ENCODE peak calls at places on chromosomes 6 and 20, in eight cellular contexts. E is IMR-90, H is psoas muscle, B is lung, Z is tibial nerve, T is spleen, V is testis, M is A549. K is an unnamed sample. For H3K4me1, the result is how much of the 10 kb centered on the place peaks cover.

GRCh38 chr6:169160855-169161560 is 92.6 kb downstream of the THBS2 start:
- DNase-seq in E (no peak), H (peak), B (peak), Z (no peak), T (no peak), V (no peak), M (no peak), K (no peak)

GRCh38 chr6:31762356-31762755 is at the start of gene SAPCD1:
- DNase-seq in E (no peak), H (no peak), B (no peak), Z (no peak), T (peak), V (no peak), M (no peak), K (no peak)

GRCh38 chr6:125985967-125986294 is 409 bp upstream of the TRMT11 start:
- DNase-seq in E (no peak), H (no peak), B (no peak), Z (no peak), T (no peak), V (no peak), M (no peak), K (no peak)

GRCh38 chr20:24235224-24235735 is 234.1 kb upstream of the SYNDIG1 start:
- DNase-seq in E (no peak), H (no peak), B (no peak), Z (no peak), T (no peak), V (no peak), M (no peak), K (no peak)

GRCh38 chr20:46406986-46407670 is 713 bp upstream of the ELMO2 start:
- DNase-seq in E (peak), H (peak), B (peak), Z (peak), T (peak), V (peak), M (no peak), K (peak)

GRCh38 chr20:59163641-59164530 is at the start of gene ZNF831:
- DNase-seq in E (no peak), H (no peak), B (no peak), Z (no peak), T (no peak), V (no peak), M (no peak), K (no peak)

GRCh38 chr6:127376685-127377084 is 33.3 kb upstream of the ECHDC1 start:
- DNase-seq in E (peak), H (no peak), B (no peak), Z (no peak), T (no peak), V (no peak), M (no peak), K (no peak)

GRCh38 chr6:105485456-105485855 is 82.6 kb upstream of the PREP start:
- DNase-seq in E (no peak), H (no peak), B (no peak), Z (no peak), T (no peak), V (no peak), M (no peak), K (no peak)

GRCh38 chr6:162533009-162533400 is 194.6 kb downstream of the PRKN start:
- DNase-seq in E (no peak), H (no peak), B (no peak), Z (no peak), T (no peak), V (no peak), M (no peak), K (no peak)

GRCh38 chr20:46767127-46767761 is 57.8 kb downstream of the SLC2A10 start:
- DNase-seq in E (peak), H (no peak), B (no peak), Z (no peak), T (no peak), V (peak), M (peak), K (no peak)

DNA sequence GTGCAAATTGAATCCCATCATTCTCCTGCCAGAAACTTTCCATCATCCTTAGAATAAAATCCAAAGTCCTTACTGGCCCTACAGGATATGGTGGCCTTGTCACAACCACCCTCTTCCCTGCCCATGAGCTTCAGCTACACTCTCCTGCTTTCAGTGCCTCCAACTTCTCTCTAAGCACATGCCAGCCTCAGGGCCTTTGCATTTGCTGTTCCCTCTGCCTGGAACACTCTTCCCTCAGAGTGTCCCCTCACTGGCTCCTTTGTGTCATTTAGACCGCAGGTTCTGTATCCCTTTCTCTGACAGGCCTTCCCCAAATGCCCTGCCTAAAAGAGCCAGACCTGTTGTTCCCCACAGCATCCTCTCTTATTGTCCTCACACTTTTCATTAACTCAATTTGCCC is 18.2 kb downstream of the HCK start:
- DNase-seq in E (no peak), H (no peak), B (no peak), Z (no peak), T (no peak), V (no peak), M (no peak), K (no peak)
- H3K4me1 ChIP-seq in E (under half), H (under half), B (under half), Z (under half), T (under half), V (under half), M (under half), K (under half)

DNA sequence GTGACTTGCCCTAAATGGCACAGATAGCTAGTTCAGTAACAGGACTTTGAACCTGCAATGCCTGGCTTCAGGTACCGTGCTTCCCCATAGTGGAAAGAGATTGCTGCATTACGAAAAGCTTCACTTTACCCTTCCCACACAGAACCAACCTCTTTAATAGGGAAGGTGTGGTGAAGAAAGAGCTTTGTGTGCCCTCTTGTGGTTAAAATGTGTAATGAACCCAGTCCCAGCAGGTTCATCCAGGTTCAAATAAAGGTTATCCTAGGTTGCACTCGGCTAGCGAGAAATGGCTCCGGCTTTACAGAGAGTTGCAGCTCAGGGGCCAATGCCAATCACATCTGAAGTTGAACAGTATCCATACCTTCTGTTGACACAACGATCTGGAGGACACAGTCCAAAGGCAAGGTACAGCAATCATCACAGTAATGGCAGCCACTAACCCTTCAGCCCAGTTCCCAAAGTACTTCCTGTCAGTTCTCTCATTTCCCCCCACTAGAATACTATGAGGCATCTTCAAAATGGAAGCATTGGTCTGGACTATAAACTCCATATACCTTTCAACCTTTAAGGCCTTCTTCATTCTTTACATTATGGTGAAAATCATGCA is 3.0 kb downstream of the DEFB115 start:
- DNase-seq in E (no peak), H (no peak), B (no peak), Z (no peak), T (no peak), V (peak), M (peak), K (no peak)
- TF ChIP-seq CTCF in E (peak), H (no peak), B (no peak), Z (no peak), T (peak), V (peak), M (peak), K (no peak)

GRCh38 chr6:20709451-20709850 is 175.2 kb downstream of the CDKAL1 start:
- DNase-seq in E (no peak), H (no peak), B (no peak), Z (no peak), T (no peak), V (no peak), M (no peak), K (no peak)
- H3K4me1 ChIP-seq in E (under half), H (under half), B (under half), Z (under half), T (under half), V (under half), M (under half), K (under half)

GRCh38 chr6:43972915-43973304 is 154.3 kb downstream of the MRPL14 start:
- DNase-seq in E (peak), H (peak), B (peak), Z (no peak), T (no peak), V (peak), M (no peak), K (peak)

GRCh38 chr6:43973351-43973750 is 153.9 kb downstream of the MRPL14 start:
- DNase-seq in E (no peak), H (no peak), B (peak), Z (no peak), T (no peak), V (no peak), M (no peak), K (no peak)

GRCh38 chr6:43970913-43971775 is 156.1 kb downstream of the MRPL14 start:
- DNase-seq in E (peak), H (peak), B (peak), Z (no peak), T (no peak), V (no peak), M (no peak), K (no peak)

GRCh38 chr6:43971776-43972126 is 155.5 kb downstream of the MRPL14 start:
- DNase-seq in E (no peak), H (no peak), B (no peak), Z (no peak), T (no peak), V (no peak), M (no peak), K (no peak)

DNA sequence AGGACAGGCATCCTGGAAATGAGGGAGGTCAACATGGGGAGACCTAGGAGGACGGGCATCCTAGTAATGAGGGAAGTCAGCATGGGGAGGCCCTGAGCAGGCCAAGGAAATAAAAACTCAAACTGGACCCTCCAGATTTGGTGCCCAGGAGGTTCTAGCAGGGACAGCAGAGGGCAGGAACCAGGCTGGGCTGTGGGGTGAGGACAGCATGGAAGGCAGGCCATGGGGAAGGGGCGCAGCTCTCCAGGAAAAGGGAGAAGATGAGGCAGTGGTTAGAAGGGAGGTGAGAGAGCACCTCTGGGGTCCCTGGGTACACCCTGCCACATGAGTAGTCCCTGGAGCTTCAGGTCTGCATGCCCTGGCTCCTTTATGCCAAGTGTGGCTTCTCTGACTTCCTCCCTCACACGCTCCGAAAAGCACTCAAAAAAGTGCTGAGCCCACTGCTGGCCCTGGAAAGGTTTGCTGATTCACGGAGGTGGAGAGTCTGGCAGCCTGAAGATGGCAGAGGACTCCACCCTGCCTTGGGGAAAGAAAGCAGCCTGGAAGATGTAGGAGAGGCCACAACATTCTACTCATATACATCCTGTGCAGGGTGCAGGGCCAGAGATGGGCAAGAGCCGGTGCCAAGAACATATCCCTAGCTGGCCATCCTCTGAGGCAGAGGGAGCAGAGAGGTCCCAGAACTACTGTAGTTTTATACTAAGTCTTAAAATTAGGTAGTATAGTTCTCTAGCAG is 154.9 kb downstream of the MRPL14 start:
- DNase-seq in E (no peak), H (no peak), B (no peak), Z (no peak), T (no peak), V (no peak), M (no peak), K (no peak)
- TF ChIP-seq CTCF in E (no peak), H (no peak), B (no peak), Z (no peak), T (no peak), V (no peak), M (no peak), K (peak)

GRCh38 chr6:79249136-79249535 is 14.7 kb upstream of the HMGN3 start:
- DNase-seq in E (no peak), H (no peak), B (no peak), Z (no peak), T (no peak), V (no peak), M (no peak), K (no peak)
- H3K4me1 ChIP-seq in E (under half), H (under half), B (under half), Z (under half), T (under half), V (under half), M (under half), K (under half)

GRCh38 chr20:36491901-36492617 is 49.3 kb upstream of the MYL9 start:
- DNase-seq in E (no peak), H (no peak), B (no peak), Z (no peak), T (peak), V (no peak), M (no peak), K (no peak)
- TF ChIP-seq CTCF in E (no peak), H (no peak), B (no peak), Z (no peak), T (no peak), V (no peak), M (no peak), K (no peak)

GRCh38 chr6:119195848-119196247 is 117.4 kb upstream of the FAM184A start:
- DNase-seq in E (no peak), H (no peak), B (no peak), Z (no peak), T (no peak), V (no peak), M (no peak), K (no peak)

GRCh38 chr6:119195204-119195603 is 116.7 kb upstream of the FAM184A start:
- DNase-seq in E (no peak), H (no peak), B (no peak), Z (no peak), T (no peak), V (no peak), M (no peak), K (no peak)

GRCh38 chr6:119193707-119194106 is 115.2 kb upstream of the FAM184A start:
- DNase-seq in E (no peak), H (no peak), B (no peak), Z (no peak), T (no peak), V (no peak), M (no peak), K (no peak)

GRCh38 chr6:119197271-119197670 is 118.8 kb upstream of the FAM184A start:
- DNase-seq in E (no peak), H (no peak), B (no peak), Z (no peak), T (no peak), V (no peak), M (no peak), K (no peak)

DNA sequence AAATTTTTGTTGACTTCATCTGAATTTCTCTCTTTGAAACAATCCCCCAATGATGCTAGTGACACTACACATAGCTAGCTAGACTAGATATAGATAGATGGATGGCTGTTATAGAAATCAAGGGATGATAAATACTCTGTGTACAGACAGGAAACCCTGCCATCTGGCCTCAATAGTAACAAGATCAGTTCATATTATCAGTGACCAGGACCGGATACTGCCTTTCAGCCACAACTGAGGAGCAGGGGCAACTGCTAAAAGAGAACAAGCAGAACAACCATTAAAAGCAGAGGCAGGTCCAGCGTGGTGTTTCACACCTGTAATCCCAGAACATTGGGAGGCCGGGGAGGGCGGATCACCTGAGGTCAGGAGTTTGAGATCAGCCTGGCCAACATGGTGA is 118.3 kb upstream of the FAM184A start:
- DNase-seq in E (no peak), H (no peak), B (no peak), Z (no peak), T (no peak), V (no peak), M (no peak), K (no peak)
- H3K4me1 ChIP-seq in E (under half), H (under half), B (under half), Z (under half), T (under half), V (under half), M (under half), K (under half)

GRCh38 chr6:5379647-5380242 is 118.4 kb downstream of the FARS2 start:
- DNase-seq in E (peak), H (no peak), B (no peak), Z (no peak), T (no peak), V (peak), M (peak), K (no peak)
- TF ChIP-seq CTCF in E (peak), H (peak), B (peak), Z (peak), T (peak), V (no peak), M (peak), K (no peak)

K was measured in uterus.